ENCODE peak calls at places on chromosomes 5 and 9, in seven cellular contexts. X is endothelial cell, S is bronchial epithelial cell, A is Calu3, J is WTC11, L is vagina, Z is hepatocyte. D is an unnamed sample.

GRCh38 chr5:9932770-9933169 is 302.6 kb upstream of the TAS2R1 start:
- DNase-seq in A (no peak), X (no peak), J (no peak), Z (no peak), S (peak; percentile 83), L (no peak), D (no peak)

GRCh38 chr9:13447551-13448422 is 168.3 kb upstream of the MPDZ start:
- DNase-seq in X (peak; percentile 9), S (no peak), J (no peak), L (no peak), A (no peak), Z (no peak), D (no peak)

GRCh38 chr5:82335807-82336206 is 57.7 kb upstream of the RPS23 start:
- DNase-seq in L (peak; percentile 52), J (no peak), S (no peak), X (no peak), Z (no peak), A (no peak), D (no peak)

GRCh38 chr9:4741365-4742031 is 496 bp upstream of the AK3 start:
- DNase-seq in J (peak; percentile 62), L (peak; percentile 88), S (peak; percentile 15), A (no peak), X (peak; percentile 16), Z (peak; percentile 51), D (peak; percentile 79)

GRCh38 chr5:12837592-12837991 is 933.3 kb upstream of the CTNND2 start:
- DNase-seq in Z (no peak), A (no peak), L (no peak), X (no peak), J (no peak), S (no peak), D (no peak)

GRCh38 chr9:119369670-119370366 is 583 bp upstream of the BRINP1 start:
- DNase-seq in J (no peak), S (no peak), A (no peak), X (no peak), L (no peak), Z (no peak), D (no peak)

GRCh38 chr9:102479191-102479590 is 515.9 kb upstream of the CYLC2 start:
- DNase-seq in J (no peak), X (no peak), A (no peak), S (peak; percentile 6), Z (no peak), L (no peak), D (no peak)

GRCh38 chr9:130144703-130145102 is 27.5 kb upstream of the NCS1 start:
- DNase-seq in A (no peak), L (no peak), J (no peak), S (no peak), X (no peak), Z (no peak), D (no peak)

GRCh38 chr5:72079288-72079687 is 28.0 kb upstream of the MAP1B start:
- DNase-seq in A (peak; percentile 11), J (peak; percentile 51), S (no peak), Z (no peak), L (no peak), X (peak; percentile 26), D (no peak)

GRCh38 chr5:13567819-13568218 is 376.7 kb downstream of the DNAH5 start:
- DNase-seq in J (no peak), A (no peak), Z (no peak), X (no peak), S (peak; percentile 97), L (no peak), D (no peak)

DNA sequence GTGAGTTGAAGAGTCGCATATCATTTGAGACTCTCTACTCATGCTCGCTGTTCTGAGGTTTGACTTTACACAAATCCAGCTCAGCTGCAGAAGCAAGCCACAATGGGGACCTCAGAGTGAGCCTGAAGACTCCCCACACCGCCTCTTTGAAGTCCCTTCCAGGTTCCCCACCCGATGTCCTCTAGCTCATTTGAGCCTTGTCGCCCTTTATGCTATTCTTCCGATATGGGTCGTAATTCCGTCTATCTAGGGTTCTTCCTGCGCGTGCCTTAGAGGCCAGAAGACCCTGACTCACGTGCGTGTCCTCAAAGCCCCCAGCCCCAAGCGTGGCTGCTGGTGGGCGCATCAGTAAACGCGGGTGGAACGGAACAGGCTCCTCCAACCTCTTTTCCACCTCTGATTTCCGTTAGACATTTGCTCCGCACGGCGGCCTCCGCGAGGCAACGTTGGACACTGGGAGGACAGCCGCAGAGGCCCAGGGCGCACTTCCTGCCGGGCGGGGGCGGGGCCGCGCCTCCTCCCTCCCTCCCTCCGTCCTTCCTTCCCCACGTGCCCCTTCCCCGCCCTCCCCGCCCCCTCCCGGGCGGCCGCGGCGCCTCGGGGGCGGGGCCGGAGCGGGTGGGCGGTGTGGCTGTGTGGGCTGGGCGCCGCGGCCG is at the start of gene SNX30:
- DNase-seq in J (peak; percentile 82), X (peak; percentile 83), A (peak; percentile 87), Z (peak; percentile 95), L (peak; percentile 90), S (peak; percentile 63), D (peak; percentile 92)
- TF ChIP-seq CTCF in J (no peak), X (no peak), A (no peak), Z (peak; percentile 11), L (no peak), S (peak; percentile 7), D (no peak)

GRCh38 chr5:170429014-170429413 is 39.8 kb upstream of the KCNMB1 start:
- DNase-seq in S (peak; percentile 15), J (no peak), Z (no peak), X (no peak), L (no peak), A (peak; percentile 15), D (no peak)
- TF ChIP-seq CTCF in S (peak; percentile 15), J (no peak), Z (no peak), X (no peak), L (no peak), A (no peak), D (no peak)

DNA sequence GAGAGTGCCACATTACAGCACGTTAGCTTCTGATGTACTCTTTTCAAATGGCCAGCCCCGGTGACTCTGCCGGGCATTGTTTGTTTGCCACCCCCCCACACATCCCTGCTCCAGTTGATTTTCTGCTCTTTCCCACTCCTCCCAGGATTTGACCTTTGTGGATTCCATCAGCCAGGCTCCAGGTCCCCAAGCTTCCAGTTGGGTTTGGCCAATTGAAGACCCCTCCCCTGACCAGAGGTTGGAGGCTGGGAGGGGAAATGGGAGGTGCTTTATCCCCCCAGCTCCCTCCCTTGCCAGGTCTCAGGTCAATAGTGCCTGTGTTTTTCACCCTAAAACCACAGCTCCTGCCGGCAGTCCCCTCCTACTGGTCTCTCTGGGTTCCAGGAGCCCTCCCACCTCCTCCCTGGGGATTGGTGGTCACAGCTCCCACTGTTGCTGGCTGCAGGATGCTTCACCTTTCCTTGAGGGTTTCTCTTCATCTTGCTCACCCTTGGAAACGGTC is 34.9 kb downstream of the IRF1 start:
- DNase-seq in Z (no peak), X (no peak), J (no peak), A (no peak), L (no peak), S (no peak), D (no peak)
- TF ChIP-seq CTCF in Z (no peak), X (no peak), J (no peak), A (no peak), L (no peak), S (no peak), D (no peak)

GRCh38 chr5:40167283-40167682 is 512.4 kb upstream of the PTGER4 start:
- DNase-seq in A (no peak), L (no peak), Z (no peak), J (no peak), S (no peak), X (no peak), D (no peak)

GRCh38 chr5:40165106-40165788 is 514.5 kb upstream of the PTGER4 start:
- DNase-seq in J (no peak), S (no peak), A (no peak), Z (no peak), L (no peak), X (no peak), D (no peak)

GRCh38 chr5:40160435-40160834 is 519.3 kb upstream of the PTGER4 start:
- DNase-seq in A (no peak), X (no peak), L (no peak), Z (no peak), J (no peak), S (no peak), D (no peak)

GRCh38 chr5:40166757-40167156 is 513.0 kb upstream of the PTGER4 start:
- DNase-seq in Z (no peak), S (peak; percentile 59), A (no peak), X (no peak), J (no peak), L (no peak), D (no peak)

GRCh38 chr5:40165789-40166728 is 513.7 kb upstream of the PTGER4 start:
- DNase-seq in S (peak; percentile 27), A (no peak), Z (no peak), L (no peak), X (no peak), J (no peak), D (no peak)
- TF ChIP-seq CTCF in S (no peak), A (no peak), Z (no peak), L (no peak), X (no peak), J (no peak), D (no peak)

GRCh38 chr5:44085083-44085482 is 304.1 kb downstream of the FGF10 start:
- DNase-seq in X (no peak), J (no peak), L (no peak), A (no peak), S (no peak), Z (no peak), D (no peak)

GRCh38 chr5:44089419-44090125 is 299.6 kb downstream of the FGF10 start:
- DNase-seq in S (no peak), Z (no peak), A (no peak), J (no peak), X (no peak), L (no peak), D (no peak)
- TF ChIP-seq CTCF in S (no peak), Z (no peak), A (no peak), J (no peak), X (no peak), L (no peak), D (no peak)